ENCODE peak calls at places on chromosomes 12 and 14, in four cellular contexts. H is neural progenitor cell, Z is KG1, E is cardiac fibroblast. R is an unnamed sample.
A peak's percentile ranks its signal among the peaks of the same experiment; 100 is the strongest.

GRCh38 chr12:108360487-108360886 is 21.4 kb upstream of the CMKLR1 start:
- DNase-seq in E (no peak), Z (no peak), H (no peak), R (no peak)

GRCh38 chr12:77435446-77436091 is 370.2 kb upstream of the E2F7 start:
- DNase-seq in H (no peak), E (no peak), Z (no peak), R (no peak)

GRCh38 chr14:34981743-34982420 is 910 bp upstream of the SRP54 start:
- DNase-seq in Z (peak; percentile 67), H (peak; percentile 64), E (peak; percentile 58), R (peak; percentile 74)

GRCh38 chr14:76091036-76091435 is 60.7 kb upstream of the GPATCH2L start:
- DNase-seq in E (peak; percentile 21), H (peak; percentile 33), Z (no peak), R (no peak)

GRCh38 chr12:25052191-25053020 is 103.5 kb upstream of the BCAT1 start:
- DNase-seq in E (peak; percentile 31), H (no peak), Z (peak; percentile 74), R (peak; percentile 96)

GRCh38 chr12:28032811-28033537 is 60.4 kb upstream of the PTHLH start:
- DNase-seq in E (no peak), Z (no peak), H (no peak), R (no peak)

GRCh38 chr12:49885118-49885517 is 18.6 kb downstream of the FAIM2 start:
- DNase-seq in Z (no peak), E (no peak), H (peak; percentile 55), R (no peak)

GRCh38 chr14:80678436-80678835 is 263.1 kb downstream of the CEP128 start:
- DNase-seq in H (peak; percentile 2), Z (no peak), E (peak; percentile 12), R (no peak)

GRCh38 chr12:43098078-43098477 is 453.9 kb downstream of the ADAMTS20 start:
- DNase-seq in Z (no peak), H (no peak), E (no peak), R (no peak)

GRCh38 chr14:55599250-55599879 is 19.4 kb downstream of the KTN1 start:
- DNase-seq in Z (no peak), H (no peak), E (peak; percentile 32), R (no peak)

GRCh38 chr12:104154806-104155205 is 16.8 kb upstream of the NFYB start:
- DNase-seq in E (no peak), H (peak; percentile 50), Z (no peak), R (no peak)

GRCh38 chr12:81468206-81468605 is 290.9 kb downstream of the PPFIA2 start:
- DNase-seq in E (peak; percentile 51), Z (no peak), H (no peak), R (no peak)

GRCh38 chr12:109833307-109834189 is at the start of gene TRPV4:
- DNase-seq in E (no peak), H (peak; percentile 82), Z (no peak), R (no peak)

GRCh38 chr12:85951823-85952222 is 77.7 kb downstream of the NTS start:
- DNase-seq in E (peak; percentile 20), Z (no peak), H (no peak), R (peak; percentile 62)

GRCh38 chr12:51827925-51828818 is 20.3 kb downstream of the FIGNL2 start:
- DNase-seq in E (peak; percentile 76), H (no peak), Z (no peak), R (no peak)

GRCh38 chr12:126480396-126480795 is 1415.2 kb downstream of the AACS start:
- DNase-seq in E (no peak), Z (no peak), H (peak; percentile 14), R (no peak)

GRCh38 chr12:132866251-132866828 is 21.1 kb downstream of the CHFR start:
- DNase-seq in Z (no peak), E (peak; percentile 87), H (no peak), R (no peak)

GRCh38 chr14:77014004-77014604 is 14.4 kb downstream of the IRF2BPL start:
- DNase-seq in H (peak; percentile 65), E (no peak), Z (no peak), R (no peak)

GRCh38 chr12:53499261-53500118 is at the start of gene MAP3K12:
- DNase-seq in E (peak; percentile 56), Z (no peak), H (peak; percentile 89), R (peak; percentile 60)

GRCh38 chr14:61586539-61587396 is 108.5 kb upstream of the HIF1A start:
- DNase-seq in E (peak; percentile 87), H (no peak), Z (no peak), R (no peak)

R was measured in Kasumi-1.